ENCODE peak calls at places on chromosomes 5 and 9, in four cellular contexts. One of them, this sample, is unnamed.

GRCh38 chr9:37187269-37187668 is 66.9 kb downstream of the ZCCHC7 start:
- DNase-seq in stimulated activated CD8-positive, alpha-beta memory T cell treated with anti-CD3 and anti-CD28 coated beads, Interleukin-12 subunit alpha, Interleukin-12 subunit beta, amount 100 ng/mL, for 1 hour: no peak
- DNase-seq in stimulated activated CD4-positive, alpha-beta T cell treated with anti-CD3 and anti-CD28 coated beads, Interleukin-12 subunit alpha, Interleukin-12 subunit beta, amount 100 ng/mL, for 4 hours: no peak
- DNase-seq in SW480: no peak
- DNase-seq in this sample: no peak

GRCh38 chr5:147558826-147559225 is 49.0 kb upstream of the DPYSL3 start:
- DNase-seq in SW480: peak
- DNase-seq in stimulated activated CD4-positive, alpha-beta T cell treated with anti-CD3 and anti-CD28 coated beads, Interleukin-12 subunit alpha, Interleukin-12 subunit beta, amount 100 ng/mL, for 4 hours: no peak
- DNase-seq in stimulated activated CD8-positive, alpha-beta memory T cell treated with anti-CD3 and anti-CD28 coated beads, Interleukin-12 subunit alpha, Interleukin-12 subunit beta, amount 100 ng/mL, for 1 hour: no peak
- DNase-seq in this sample: peak

GRCh38 chr9:120383611-120383998 is 196.4 kb downstream of the CDK5RAP2 start:
- DNase-seq in SW480: no peak
- DNase-seq in stimulated activated CD8-positive, alpha-beta memory T cell treated with anti-CD3 and anti-CD28 coated beads, Interleukin-12 subunit alpha, Interleukin-12 subunit beta, amount 100 ng/mL, for 1 hour: no peak
- DNase-seq in stimulated activated CD4-positive, alpha-beta T cell treated with anti-CD3 and anti-CD28 coated beads, Interleukin-12 subunit alpha, Interleukin-12 subunit beta, amount 100 ng/mL, for 4 hours: no peak
- DNase-seq in this sample: no peak

GRCh38 chr5:5069851-5070250 is 70.3 kb upstream of the ADAMTS16 start:
- DNase-seq in stimulated activated CD8-positive, alpha-beta memory T cell treated with anti-CD3 and anti-CD28 coated beads, Interleukin-12 subunit alpha, Interleukin-12 subunit beta, amount 100 ng/mL, for 1 hour: no peak
- DNase-seq in stimulated activated CD4-positive, alpha-beta T cell treated with anti-CD3 and anti-CD28 coated beads, Interleukin-12 subunit alpha, Interleukin-12 subunit beta, amount 100 ng/mL, for 4 hours: no peak
- DNase-seq in SW480: no peak
- DNase-seq in this sample: no peak

GRCh38 chr5:123142957-123143356 is 53.9 kb downstream of the PRDM6 start:
- DNase-seq in stimulated activated CD4-positive, alpha-beta T cell treated with anti-CD3 and anti-CD28 coated beads, Interleukin-12 subunit alpha, Interleukin-12 subunit beta, amount 100 ng/mL, for 4 hours: no peak
- DNase-seq in SW480: no peak
- DNase-seq in stimulated activated CD8-positive, alpha-beta memory T cell treated with anti-CD3 and anti-CD28 coated beads, Interleukin-12 subunit alpha, Interleukin-12 subunit beta, amount 100 ng/mL, for 1 hour: no peak
- DNase-seq in this sample: no peak

GRCh38 chr5:141771562-141771961 is 89.5 kb upstream of the ARAP3 start:
- DNase-seq in stimulated activated CD4-positive, alpha-beta T cell treated with anti-CD3 and anti-CD28 coated beads, Interleukin-12 subunit alpha, Interleukin-12 subunit beta, amount 100 ng/mL, for 4 hours: no peak
- DNase-seq in stimulated activated CD8-positive, alpha-beta memory T cell treated with anti-CD3 and anti-CD28 coated beads, Interleukin-12 subunit alpha, Interleukin-12 subunit beta, amount 100 ng/mL, for 1 hour: no peak
- DNase-seq in SW480: no peak
- DNase-seq in this sample: no peak

GRCh38 chr9:12876872-12877271 is 102.1 kb downstream of the LURAP1L start:
- DNase-seq in stimulated activated CD8-positive, alpha-beta memory T cell treated with anti-CD3 and anti-CD28 coated beads, Interleukin-12 subunit alpha, Interleukin-12 subunit beta, amount 100 ng/mL, for 1 hour: no peak
- DNase-seq in stimulated activated CD4-positive, alpha-beta T cell treated with anti-CD3 and anti-CD28 coated beads, Interleukin-12 subunit alpha, Interleukin-12 subunit beta, amount 100 ng/mL, for 4 hours: no peak
- DNase-seq in SW480: no peak
- DNase-seq in this sample: no peak

GRCh38 chr5:67193479-67193878 is 3.1 kb downstream of the CD180 start:
- DNase-seq in stimulated activated CD4-positive, alpha-beta T cell treated with anti-CD3 and anti-CD28 coated beads, Interleukin-12 subunit alpha, Interleukin-12 subunit beta, amount 100 ng/mL, for 4 hours: no peak
- DNase-seq in SW480: no peak
- DNase-seq in stimulated activated CD8-positive, alpha-beta memory T cell treated with anti-CD3 and anti-CD28 coated beads, Interleukin-12 subunit alpha, Interleukin-12 subunit beta, amount 100 ng/mL, for 1 hour: no peak
- DNase-seq in this sample: no peak

GRCh38 chr9:96450613-96451544 is 910 bp downstream of the HABP4 start:
- DNase-seq in SW480: peak
- DNase-seq in stimulated activated CD4-positive, alpha-beta T cell treated with anti-CD3 and anti-CD28 coated beads, Interleukin-12 subunit alpha, Interleukin-12 subunit beta, amount 100 ng/mL, for 4 hours: peak
- DNase-seq in stimulated activated CD8-positive, alpha-beta memory T cell treated with anti-CD3 and anti-CD28 coated beads, Interleukin-12 subunit alpha, Interleukin-12 subunit beta, amount 100 ng/mL, for 1 hour: peak
- DNase-seq in this sample: no peak

GRCh38 chr9:92439921-92440750 is 15.9 kb upstream of the OMD start:
- DNase-seq in stimulated activated CD4-positive, alpha-beta T cell treated with anti-CD3 and anti-CD28 coated beads, Interleukin-12 subunit alpha, Interleukin-12 subunit beta, amount 100 ng/mL, for 4 hours: no peak
- DNase-seq in stimulated activated CD8-positive, alpha-beta memory T cell treated with anti-CD3 and anti-CD28 coated beads, Interleukin-12 subunit alpha, Interleukin-12 subunit beta, amount 100 ng/mL, for 1 hour: no peak
- DNase-seq in SW480: peak
- DNase-seq in this sample: no peak

GRCh38 chr5:134738963-134739661 is 764 bp downstream of the CAMLG start:
- DNase-seq in SW480: peak
- DNase-seq in stimulated activated CD4-positive, alpha-beta T cell treated with anti-CD3 and anti-CD28 coated beads, Interleukin-12 subunit alpha, Interleukin-12 subunit beta, amount 100 ng/mL, for 4 hours: no peak
- DNase-seq in stimulated activated CD8-positive, alpha-beta memory T cell treated with anti-CD3 and anti-CD28 coated beads, Interleukin-12 subunit alpha, Interleukin-12 subunit beta, amount 100 ng/mL, for 1 hour: no peak
- DNase-seq in this sample: no peak

GRCh38 chr9:38038307-38039089 is 30.5 kb downstream of the SHB start:
- DNase-seq in SW480: peak
- DNase-seq in stimulated activated CD8-positive, alpha-beta memory T cell treated with anti-CD3 and anti-CD28 coated beads, Interleukin-12 subunit alpha, Interleukin-12 subunit beta, amount 100 ng/mL, for 1 hour: no peak
- DNase-seq in stimulated activated CD4-positive, alpha-beta T cell treated with anti-CD3 and anti-CD28 coated beads, Interleukin-12 subunit alpha, Interleukin-12 subunit beta, amount 100 ng/mL, for 4 hours: no peak
- DNase-seq in this sample: no peak

GRCh38 chr5:172694061-172694460 is 53.0 kb downstream of the NEURL1B start:
- DNase-seq in SW480: no peak
- DNase-seq in stimulated activated CD8-positive, alpha-beta memory T cell treated with anti-CD3 and anti-CD28 coated beads, Interleukin-12 subunit alpha, Interleukin-12 subunit beta, amount 100 ng/mL, for 1 hour: no peak
- DNase-seq in stimulated activated CD4-positive, alpha-beta T cell treated with anti-CD3 and anti-CD28 coated beads, Interleukin-12 subunit alpha, Interleukin-12 subunit beta, amount 100 ng/mL, for 4 hours: no peak
- DNase-seq in this sample: no peak

GRCh38 chr5:32223972-32224608 is 50.0 kb upstream of the GOLPH3 start:
- DNase-seq in SW480: peak
- DNase-seq in stimulated activated CD4-positive, alpha-beta T cell treated with anti-CD3 and anti-CD28 coated beads, Interleukin-12 subunit alpha, Interleukin-12 subunit beta, amount 100 ng/mL, for 4 hours: no peak
- DNase-seq in stimulated activated CD8-positive, alpha-beta memory T cell treated with anti-CD3 and anti-CD28 coated beads, Interleukin-12 subunit alpha, Interleukin-12 subunit beta, amount 100 ng/mL, for 1 hour: no peak
- DNase-seq in this sample: no peak

GRCh38 chr5:175590471-175590881 is 67.4 kb upstream of the HRH2 start:
- DNase-seq in SW480: peak
- DNase-seq in stimulated activated CD8-positive, alpha-beta memory T cell treated with anti-CD3 and anti-CD28 coated beads, Interleukin-12 subunit alpha, Interleukin-12 subunit beta, amount 100 ng/mL, for 1 hour: no peak
- DNase-seq in stimulated activated CD4-positive, alpha-beta T cell treated with anti-CD3 and anti-CD28 coated beads, Interleukin-12 subunit alpha, Interleukin-12 subunit beta, amount 100 ng/mL, for 4 hours: no peak
- DNase-seq in this sample: no peak

GRCh38 chr5:1724822-1725602 is 74.6 kb downstream of the MRPL36 start:
- DNase-seq in SW480: no peak
- DNase-seq in stimulated activated CD4-positive, alpha-beta T cell treated with anti-CD3 and anti-CD28 coated beads, Interleukin-12 subunit alpha, Interleukin-12 subunit beta, amount 100 ng/mL, for 4 hours: no peak
- DNase-seq in stimulated activated CD8-positive, alpha-beta memory T cell treated with anti-CD3 and anti-CD28 coated beads, Interleukin-12 subunit alpha, Interleukin-12 subunit beta, amount 100 ng/mL, for 1 hour: no peak
- DNase-seq in this sample: no peak

GRCh38 chr5:34854459-34855174 is 15.7 kb downstream of the TTC23L start:
- DNase-seq in SW480: peak
- DNase-seq in stimulated activated CD4-positive, alpha-beta T cell treated with anti-CD3 and anti-CD28 coated beads, Interleukin-12 subunit alpha, Interleukin-12 subunit beta, amount 100 ng/mL, for 4 hours: no peak
- DNase-seq in stimulated activated CD8-positive, alpha-beta memory T cell treated with anti-CD3 and anti-CD28 coated beads, Interleukin-12 subunit alpha, Interleukin-12 subunit beta, amount 100 ng/mL, for 1 hour: no peak
- DNase-seq in this sample: no peak

GRCh38 chr9:20684865-20685696 is 1.0 kb downstream of the FOCAD start:
- DNase-seq in stimulated activated CD4-positive, alpha-beta T cell treated with anti-CD3 and anti-CD28 coated beads, Interleukin-12 subunit alpha, Interleukin-12 subunit beta, amount 100 ng/mL, for 4 hours: no peak
- DNase-seq in stimulated activated CD8-positive, alpha-beta memory T cell treated with anti-CD3 and anti-CD28 coated beads, Interleukin-12 subunit alpha, Interleukin-12 subunit beta, amount 100 ng/mL, for 1 hour: no peak
- DNase-seq in SW480: no peak
- DNase-seq in this sample: no peak

GRCh38 chr9:93326056-93326455 is 125.4 kb upstream of the FAM120A start:
- DNase-seq in stimulated activated CD8-positive, alpha-beta memory T cell treated with anti-CD3 and anti-CD28 coated beads, Interleukin-12 subunit alpha, Interleukin-12 subunit beta, amount 100 ng/mL, for 1 hour: no peak
- DNase-seq in stimulated activated CD4-positive, alpha-beta T cell treated with anti-CD3 and anti-CD28 coated beads, Interleukin-12 subunit alpha, Interleukin-12 subunit beta, amount 100 ng/mL, for 4 hours: no peak
- DNase-seq in SW480: no peak
- DNase-seq in this sample: no peak

GRCh38 chr9:116432051-116432450 is 255.1 kb upstream of the TRIM32 start:
- DNase-seq in stimulated activated CD8-positive, alpha-beta memory T cell treated with anti-CD3 and anti-CD28 coated beads, Interleukin-12 subunit alpha, Interleukin-12 subunit beta, amount 100 ng/mL, for 1 hour: no peak
- DNase-seq in SW480: no peak
- DNase-seq in stimulated activated CD4-positive, alpha-beta T cell treated with anti-CD3 and anti-CD28 coated beads, Interleukin-12 subunit alpha, Interleukin-12 subunit beta, amount 100 ng/mL, for 4 hours: no peak
- DNase-seq in this sample: no peak

GRCh38 chr9:16337322-16338029 is 533.0 kb downstream of the BNC2 start:
- DNase-seq in SW480: peak
- DNase-seq in stimulated activated CD8-positive, alpha-beta memory T cell treated with anti-CD3 and anti-CD28 coated beads, Interleukin-12 subunit alpha, Interleukin-12 subunit beta, amount 100 ng/mL, for 1 hour: no peak
- DNase-seq in stimulated activated CD4-positive, alpha-beta T cell treated with anti-CD3 and anti-CD28 coated beads, Interleukin-12 subunit alpha, Interleukin-12 subunit beta, amount 100 ng/mL, for 4 hours: no peak
- DNase-seq in this sample: no peak

GRCh38 chr5:149474198-149474597 is 77.0 kb downstream of the CSNK1A1 start:
- DNase-seq in SW480: peak
- DNase-seq in stimulated activated CD4-positive, alpha-beta T cell treated with anti-CD3 and anti-CD28 coated beads, Interleukin-12 subunit alpha, Interleukin-12 subunit beta, amount 100 ng/mL, for 4 hours: no peak
- DNase-seq in stimulated activated CD8-positive, alpha-beta memory T cell treated with anti-CD3 and anti-CD28 coated beads, Interleukin-12 subunit alpha, Interleukin-12 subunit beta, amount 100 ng/mL, for 1 hour: no peak
- DNase-seq in this sample: no peak

GRCh38 chr5:36642089-36642488 is 35.7 kb downstream of the SLC1A3 start:
- DNase-seq in SW480: no peak
- DNase-seq in stimulated activated CD4-positive, alpha-beta T cell treated with anti-CD3 and anti-CD28 coated beads, Interleukin-12 subunit alpha, Interleukin-12 subunit beta, amount 100 ng/mL, for 4 hours: no peak
- DNase-seq in stimulated activated CD8-positive, alpha-beta memory T cell treated with anti-CD3 and anti-CD28 coated beads, Interleukin-12 subunit alpha, Interleukin-12 subunit beta, amount 100 ng/mL, for 1 hour: no peak
- DNase-seq in this sample: no peak

GRCh38 chr5:79859588-79859987 is 131.5 kb downstream of the MTX3 start:
- DNase-seq in stimulated activated CD4-positive, alpha-beta T cell treated with anti-CD3 and anti-CD28 coated beads, Interleukin-12 subunit alpha, Interleukin-12 subunit beta, amount 100 ng/mL, for 4 hours: no peak
- DNase-seq in stimulated activated CD8-positive, alpha-beta memory T cell treated with anti-CD3 and anti-CD28 coated beads, Interleukin-12 subunit alpha, Interleukin-12 subunit beta, amount 100 ng/mL, for 1 hour: no peak
- DNase-seq in SW480: no peak
- DNase-seq in this sample: peak

GRCh38 chr9:124725068-124725452 is 46.1 kb downstream of the NR6A1 start:
- DNase-seq in SW480: no peak
- DNase-seq in stimulated activated CD4-positive, alpha-beta T cell treated with anti-CD3 and anti-CD28 coated beads, Interleukin-12 subunit alpha, Interleukin-12 subunit beta, amount 100 ng/mL, for 4 hours: no peak
- DNase-seq in stimulated activated CD8-positive, alpha-beta memory T cell treated with anti-CD3 and anti-CD28 coated beads, Interleukin-12 subunit alpha, Interleukin-12 subunit beta, amount 100 ng/mL, for 1 hour: no peak
- DNase-seq in this sample: no peak

GRCh38 chr9:28926311-28926710 is 1353.0 kb upstream of the C9orf72 start:
- DNase-seq in SW480: no peak
- DNase-seq in stimulated activated CD4-positive, alpha-beta T cell treated with anti-CD3 and anti-CD28 coated beads, Interleukin-12 subunit alpha, Interleukin-12 subunit beta, amount 100 ng/mL, for 4 hours: no peak
- DNase-seq in stimulated activated CD8-positive, alpha-beta memory T cell treated with anti-CD3 and anti-CD28 coated beads, Interleukin-12 subunit alpha, Interleukin-12 subunit beta, amount 100 ng/mL, for 1 hour: no peak
- DNase-seq in this sample: no peak

GRCh38 chr5:140309706-140310249 is 6.9 kb upstream of the PFDN1 start:
- DNase-seq in stimulated activated CD8-positive, alpha-beta memory T cell treated with anti-CD3 and anti-CD28 coated beads, Interleukin-12 subunit alpha, Interleukin-12 subunit beta, amount 100 ng/mL, for 1 hour: no peak
- DNase-seq in SW480: no peak
- DNase-seq in stimulated activated CD4-positive, alpha-beta T cell treated with anti-CD3 and anti-CD28 coated beads, Interleukin-12 subunit alpha, Interleukin-12 subunit beta, amount 100 ng/mL, for 4 hours: no peak
- DNase-seq in this sample: no peak

GRCh38 chr9:125984461-125984860 is 237.3 kb downstream of the PBX3 start:
- DNase-seq in SW480: no peak
- DNase-seq in stimulated activated CD8-positive, alpha-beta memory T cell treated with anti-CD3 and anti-CD28 coated beads, Interleukin-12 subunit alpha, Interleukin-12 subunit beta, amount 100 ng/mL, for 1 hour: no peak
- DNase-seq in stimulated activated CD4-positive, alpha-beta T cell treated with anti-CD3 and anti-CD28 coated beads, Interleukin-12 subunit alpha, Interleukin-12 subunit beta, amount 100 ng/mL, for 4 hours: no peak
- DNase-seq in this sample: no peak

GRCh38 chr5:125463441-125464092 is 717.1 kb upstream of the ZNF608 start:
- DNase-seq in stimulated activated CD8-positive, alpha-beta memory T cell treated with anti-CD3 and anti-CD28 coated beads, Interleukin-12 subunit alpha, Interleukin-12 subunit beta, amount 100 ng/mL, for 1 hour: no peak
- DNase-seq in stimulated activated CD4-positive, alpha-beta T cell treated with anti-CD3 and anti-CD28 coated beads, Interleukin-12 subunit alpha, Interleukin-12 subunit beta, amount 100 ng/mL, for 4 hours: no peak
- DNase-seq in SW480: no peak
- DNase-seq in this sample: no peak

GRCh38 chr5:178380086-178380485 is 147.5 kb upstream of the PHYKPL start:
- DNase-seq in stimulated activated CD8-positive, alpha-beta memory T cell treated with anti-CD3 and anti-CD28 coated beads, Interleukin-12 subunit alpha, Interleukin-12 subunit beta, amount 100 ng/mL, for 1 hour: no peak
- DNase-seq in stimulated activated CD4-positive, alpha-beta T cell treated with anti-CD3 and anti-CD28 coated beads, Interleukin-12 subunit alpha, Interleukin-12 subunit beta, amount 100 ng/mL, for 4 hours: no peak
- DNase-seq in SW480: no peak
- DNase-seq in this sample: no peak

This sample was measured in midbrain.